ENCODE peak calls at places on chromosomes 2 and 18, in seven cellular contexts. S is neural progenitor cell, E is HCT116, T is GM23338, J is GM23248, D is SK-N-SH, X is PC-3. M is an unnamed sample.

GRCh38 chr2:149735237-149735958 is 147.8 kb upstream of the MMADHC start:
- DNase-seq in S (no peak), E (no peak), T (no peak), J (no peak), D (no peak), X (no peak), M (no peak)

GRCh38 chr18:48605408-48605845 is 66.6 kb downstream of the CTIF start:
- DNase-seq in S (peak), E (peak), T (peak), J (no peak), D (peak), X (peak), M (peak)

GRCh38 chr2:111704246-111704645 is 179.7 kb downstream of the ANAPC1 start:
- DNase-seq in S (no peak), E (no peak), T (no peak), J (peak), D (no peak), X (peak), M (no peak)

GRCh38 chr2:110993557-110994231 is 127.0 kb upstream of the BCL2L11 start:
- DNase-seq in S (no peak), E (no peak), T (no peak), J (no peak), D (no peak), X (peak), M (peak)

GRCh38 chr2:144619760-144620159 is 99.8 kb upstream of the ZEB2 start:
- DNase-seq in S (no peak), E (no peak), T (no peak), J (no peak), D (no peak), X (no peak), M (no peak)

GRCh38 chr2:207802650-207803049 is 32.9 kb upstream of the FZD5 start:
- DNase-seq in S (no peak), E (no peak), T (no peak), J (no peak), D (no peak), X (no peak), M (no peak)

GRCh38 chr2:212005077-212005671 is 533.4 kb downstream of the ERBB4 start:
- DNase-seq in S (peak), E (peak), T (peak), J (peak), D (peak), X (peak), M (peak)

GRCh38 chr2:235234711-235235110 is 259.1 kb upstream of the AGAP1 start:
- DNase-seq in S (no peak), E (no peak), T (no peak), J (peak), D (no peak), X (peak), M (no peak)

GRCh38 chr2:109375656-109376055 is 238.1 kb downstream of the SEPTIN10 start:
- DNase-seq in S (no peak), E (no peak), T (no peak), J (no peak), D (no peak), X (no peak), M (no peak)

GRCh38 chr2:16644204-16644925 is 21.3 kb downstream of the CYRIA start:
- DNase-seq in S (no peak), E (no peak), T (no peak), J (peak), D (no peak), X (no peak), M (no peak)

GRCh38 chr2:228023619-228024018 is 152.2 kb downstream of the DAW1 start:
- DNase-seq in S (no peak), E (no peak), T (no peak), J (peak), D (no peak), X (peak), M (no peak)

GRCh38 chr18:8498905-8499304 is 110.3 kb upstream of the RAB12 start:
- DNase-seq in S (no peak), E (no peak), T (no peak), J (no peak), D (no peak), X (no peak), M (no peak)

GRCh38 chr2:70596293-70596692 is 42.7 kb upstream of the TGFA start:
- DNase-seq in S (no peak), E (peak), T (no peak), J (peak), D (no peak), X (peak), M (no peak)

GRCh38 chr2:204174034-204174433 is 237.5 kb downstream of the ICOS start:
- DNase-seq in S (no peak), E (no peak), T (no peak), J (no peak), D (no peak), X (no peak), M (no peak)

GRCh38 chr2:217512259-217512658 is 490.5 kb downstream of the TNS1 start:
- DNase-seq in S (no peak), E (no peak), T (no peak), J (peak), D (no peak), X (no peak), M (no peak)

GRCh38 chr2:168521342-168521741 is 65.3 kb downstream of the CERS6 start:
- DNase-seq in S (no peak), E (no peak), T (peak), J (peak), D (peak), X (no peak), M (no peak)

GRCh38 chr2:106991866-106992265 is 105.9 kb upstream of the ST6GAL2 start:
- DNase-seq in S (no peak), E (no peak), T (no peak), J (peak), D (no peak), X (peak), M (no peak)

GRCh38 chr18:57915848-57916596 is 112.9 kb upstream of the ATP8B1 start:
- DNase-seq in S (peak), E (no peak), T (no peak), J (no peak), D (peak), X (no peak), M (peak)
- TF ChIP-seq EZH2phosphoT487 in S (no peak), E (no peak), T (no peak), J (no peak), D (no peak), X (no peak), M (no peak)

GRCh38 chr2:120825370-120826259 is 89.9 kb downstream of the GLI2 start:
- DNase-seq in S (no peak), E (no peak), T (no peak), J (peak), D (peak), X (no peak), M (no peak)

GRCh38 chr2:120826260-120826648 is 90.6 kb downstream of the GLI2 start:
- DNase-seq in S (no peak), E (no peak), T (no peak), J (no peak), D (peak), X (no peak), M (no peak)

GRCh38 chr2:120828066-120828465 is 92.4 kb downstream of the GLI2 start:
- DNase-seq in S (no peak), E (no peak), T (no peak), J (no peak), D (no peak), X (no peak), M (no peak)

GRCh38 chr2:120828832-120829632 is 93.4 kb downstream of the GLI2 start:
- DNase-seq in S (no peak), E (no peak), T (no peak), J (no peak), D (no peak), X (no peak), M (no peak)

GRCh38 chr2:120826716-120827410 is 91.2 kb downstream of the GLI2 start:
- DNase-seq in S (no peak), E (no peak), T (no peak), J (no peak), D (no peak), X (no peak), M (no peak)
- H3K4me2 ChIP-seq in S (no peak), E (no peak), T (no peak), J (no peak), D (no peak), X (no peak), M (no peak)

GRCh38 chr2:232342635-232343565 is 35.7 kb upstream of the ALPP start:
- DNase-seq in S (no peak), E (no peak), T (no peak), J (no peak), D (no peak), X (no peak), M (no peak)
- TF ChIP-seq EZH2phosphoT487 in S (no peak), E (no peak), T (no peak), J (no peak), D (no peak), X (no peak), M (no peak)

GRCh38 chr2:216312441-216312840 is 59.8 kb downstream of the MARCHF4 start:
- DNase-seq in S (no peak), E (no peak), T (no peak), J (no peak), D (no peak), X (no peak), M (no peak)

GRCh38 chr2:216317831-216318230 is 54.5 kb downstream of the MARCHF4 start:
- DNase-seq in S (no peak), E (no peak), T (no peak), J (no peak), D (no peak), X (no peak), M (no peak)

GRCh38 chr2:216316743-216317142 is 55.5 kb downstream of the MARCHF4 start:
- DNase-seq in S (no peak), E (no peak), T (no peak), J (peak), D (no peak), X (peak), M (no peak)

GRCh38 chr2:216318470-216318869 is 53.8 kb downstream of the MARCHF4 start:
- DNase-seq in S (no peak), E (no peak), T (peak), J (peak), D (no peak), X (no peak), M (no peak)

DNA sequence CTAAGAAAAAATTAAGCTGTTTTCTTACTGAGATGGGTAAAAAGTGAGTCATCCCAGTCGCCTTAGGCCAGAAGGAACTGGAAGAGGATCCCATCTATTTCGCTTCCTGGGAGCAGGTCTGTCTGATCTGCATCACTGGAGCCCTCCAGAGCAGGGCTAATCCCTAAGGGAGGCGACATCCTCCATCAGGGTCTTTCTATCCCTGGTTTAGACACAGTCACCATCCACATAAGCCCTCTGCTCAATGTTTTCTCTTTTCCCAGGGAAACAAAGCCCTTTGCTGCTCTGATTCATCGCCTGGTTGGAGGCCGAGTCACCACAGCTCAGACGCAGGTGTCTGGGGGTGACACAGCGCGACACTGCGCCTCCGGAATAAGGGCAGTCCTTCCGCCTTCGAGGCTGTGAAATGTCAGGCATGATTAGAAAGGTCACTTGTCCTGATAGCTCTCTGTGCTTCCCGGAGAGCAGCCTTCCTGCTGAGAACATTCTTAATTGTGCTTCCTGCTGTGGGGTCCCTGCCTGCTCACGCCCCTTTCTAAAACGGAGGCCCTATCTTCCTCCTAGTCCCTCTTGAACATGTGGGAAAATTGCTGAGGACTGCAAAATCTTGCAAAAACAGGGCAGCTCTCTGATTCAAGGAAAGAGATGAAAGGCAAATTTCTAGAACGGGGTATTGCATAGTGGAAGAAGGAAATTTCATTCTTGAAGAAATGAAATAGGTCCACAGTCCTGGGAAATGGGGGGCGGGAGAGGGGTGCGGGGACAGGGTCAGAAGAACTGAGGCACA is 56.3 kb downstream of the MARCHF4 start:
- DNase-seq in S (peak), E (peak), T (peak), J (peak), D (peak), X (peak), M (no peak)
- H3K4me2 ChIP-seq in S (peak), E (peak), T (peak), J (peak), D (peak), X (peak), M (no peak)

GRCh38 chr18:52311331-52311730 is 28.7 kb upstream of the DCC start:
- DNase-seq in S (no peak), E (no peak), T (no peak), J (no peak), D (no peak), X (no peak), M (no peak)
- TF ChIP-seq EZH2phosphoT487 in S (no peak), E (no peak), T (no peak), J (no peak), D (no peak), X (no peak), M (no peak)

DNA sequence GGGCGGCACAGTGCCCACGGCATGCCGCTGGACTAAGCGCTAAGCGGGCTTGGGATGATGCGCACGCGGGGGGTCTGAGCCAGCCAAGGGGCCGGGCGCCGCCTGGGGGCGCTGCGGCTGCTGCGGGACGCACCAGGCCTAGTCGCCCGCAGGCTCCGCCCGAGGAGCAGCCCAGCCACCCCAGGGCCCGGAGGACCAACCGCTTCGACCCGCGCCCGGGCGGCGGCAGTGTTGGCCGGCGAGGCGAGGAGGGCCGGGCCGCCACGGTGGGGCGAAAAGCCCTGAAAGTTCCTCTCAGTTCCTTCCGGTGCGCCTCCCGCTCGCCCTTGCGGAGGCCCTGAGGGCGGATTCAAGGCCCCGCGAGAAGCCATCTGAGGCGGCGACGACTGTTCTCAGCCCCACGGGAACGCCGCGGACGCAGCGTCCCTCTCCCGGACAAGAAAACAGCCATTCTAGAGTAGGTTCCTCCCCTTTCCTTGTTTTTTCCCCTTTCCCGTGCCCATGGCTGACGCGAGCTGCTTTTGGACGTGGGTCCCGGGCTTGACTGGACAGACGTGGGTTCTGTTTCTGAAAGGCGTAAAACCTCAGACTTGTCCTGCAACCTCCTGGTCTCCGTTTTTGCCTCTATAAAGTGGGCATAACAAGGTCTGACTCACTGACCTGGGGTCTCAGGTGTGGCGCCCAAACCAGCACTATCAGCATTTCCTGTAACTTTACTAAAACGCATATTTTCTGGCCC is at the start of gene ANKAR:
- DNase-seq in S (peak), E (no peak), T (peak), J (peak), D (peak), X (peak), M (peak)
- H3K4me2 ChIP-seq in S (peak), E (no peak), T (peak), J (peak), D (peak), X (peak), M (peak)

GRCh38 chr2:178704876-178705275 is 102.3 kb downstream of the TTN start:
- DNase-seq in S (no peak), E (no peak), T (no peak), J (no peak), D (no peak), X (no peak), M (no peak)

GRCh38 chr2:178707471-178707870 is 99.8 kb downstream of the TTN start:
- DNase-seq in S (no peak), E (no peak), T (no peak), J (no peak), D (peak), X (no peak), M (no peak)
- TF ChIP-seq EZH2phosphoT487 in S (no peak), E (no peak), T (no peak), J (no peak), D (no peak), X (no peak), M (no peak)

GRCh38 chr2:128260239-128261138 is 58.2 kb downstream of the HS6ST1 start:
- DNase-seq in S (peak), E (peak), T (peak), J (peak), D (peak), X (peak), M (no peak)

GRCh38 chr2:128259585-128259984 is 59.1 kb downstream of the HS6ST1 start:
- DNase-seq in S (no peak), E (no peak), T (no peak), J (no peak), D (no peak), X (no peak), M (no peak)

GRCh38 chr2:128262315-128263253 is 56.1 kb downstream of the HS6ST1 start:
- DNase-seq in S (no peak), E (no peak), T (no peak), J (no peak), D (no peak), X (no peak), M (no peak)

GRCh38 chr2:128263902-128264331 is 54.8 kb downstream of the HS6ST1 start:
- DNase-seq in S (no peak), E (no peak), T (no peak), J (no peak), D (no peak), X (no peak), M (no peak)

DNA sequence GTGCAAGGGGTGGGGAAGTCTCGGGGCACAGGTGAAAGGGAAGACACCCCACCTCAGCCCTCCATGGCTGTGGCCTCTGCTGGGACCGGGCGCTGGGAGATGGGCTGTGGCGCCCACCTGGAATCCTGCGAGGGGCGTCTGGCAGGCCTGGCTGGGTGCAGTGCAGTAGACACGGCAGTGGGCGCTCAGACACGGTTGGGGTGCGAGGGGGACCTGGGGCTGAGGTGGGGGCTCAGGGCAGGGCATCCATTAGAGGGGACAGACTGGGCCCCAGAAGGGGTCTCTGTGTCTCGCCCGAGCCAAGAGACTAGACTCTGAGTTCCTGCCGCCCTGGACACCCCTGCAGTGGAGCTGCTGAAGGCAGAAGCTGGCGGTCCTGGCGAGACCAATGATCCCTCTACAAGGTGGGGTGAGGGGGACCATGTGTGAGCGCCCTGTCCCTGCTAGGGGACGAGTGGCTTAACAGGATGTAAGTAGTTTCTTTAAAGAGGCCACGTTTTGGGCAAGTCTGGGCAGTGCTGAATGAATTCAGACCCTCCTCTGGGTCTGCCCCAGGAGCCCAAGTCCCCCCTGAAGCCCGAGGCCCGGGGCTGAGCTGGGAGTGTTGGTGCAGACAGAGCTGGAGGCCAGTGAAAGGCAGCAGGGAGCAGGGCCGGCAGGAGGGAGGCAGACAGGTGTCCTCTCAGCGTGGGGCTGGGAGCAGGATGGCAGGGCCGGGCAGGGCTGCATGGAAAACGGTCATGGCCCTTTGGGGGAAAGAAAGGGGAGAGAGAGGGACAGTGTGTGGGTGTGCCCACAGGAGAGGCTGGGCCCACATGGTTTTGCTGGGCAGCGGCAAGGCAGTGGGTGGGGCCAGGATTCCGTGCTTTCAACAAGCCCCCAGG is 57.2 kb downstream of the HS6ST1 start:
- DNase-seq in S (peak), E (no peak), T (no peak), J (no peak), D (no peak), X (no peak), M (no peak)
- H3K4me2 ChIP-seq in S (peak), E (no peak), T (peak), J (peak), D (no peak), X (no peak), M (no peak)

DNA sequence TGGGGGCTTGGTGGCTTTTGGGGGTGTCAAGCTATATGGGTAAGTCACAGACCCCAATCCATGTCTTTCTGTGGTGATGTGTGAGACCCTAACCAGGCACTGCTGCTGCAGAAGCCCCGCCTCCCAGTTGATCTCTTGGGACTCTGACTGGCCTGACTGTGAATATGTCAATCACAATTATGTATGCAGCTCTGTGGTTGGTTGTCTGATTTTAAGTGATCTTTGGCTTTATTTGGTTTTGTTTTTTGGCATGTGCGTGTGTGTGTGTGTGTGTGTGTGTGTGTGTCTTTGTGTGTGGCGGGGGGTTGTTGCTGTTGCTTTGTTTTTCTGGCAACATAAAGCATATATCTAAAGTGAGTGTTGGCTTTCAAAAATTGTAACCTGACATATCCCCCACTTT is 78.5 kb upstream of the GLS start:
- DNase-seq in S (peak), E (no peak), T (peak), J (no peak), D (no peak), X (no peak), M (no peak)
- TF ChIP-seq EZH2phosphoT487 in S (no peak), E (no peak), T (no peak), J (no peak), D (no peak), X (no peak), M (no peak)

GRCh38 chr2:134621939-134622705 is 96.7 kb downstream of the TMEM163 start:
- DNase-seq in S (no peak), E (no peak), T (no peak), J (no peak), D (no peak), X (no peak), M (no peak)
- H3K4me2 ChIP-seq in S (no peak), E (no peak), T (no peak), J (no peak), D (no peak), X (no peak), M (no peak)

M was measured in OCI-LY7.